ENCODE peak calls at places on chromosomes 3 and 15, in six cellular contexts. W is SK-N-SH, J is HepG2, P is K562, M is GM12878, Y is H1. B is an unnamed sample.

GRCh38 chr3:194086251-194087075 is 49.5 kb upstream of the HES1 start:
- DNase-seq in Y (peak), M (no peak), P (no peak), J (no peak), W (no peak), B (no peak)

GRCh38 chr15:81311834-81312459 is 12.0 kb downstream of the STARD5 start:
- DNase-seq in J (no peak), P (no peak), W (no peak), M (no peak), Y (no peak), B (no peak)

GRCh38 chr3:87101873-87102272 is 110.9 kb upstream of the VGLL3 start:
- DNase-seq in J (no peak), M (no peak), W (no peak), Y (no peak), P (no peak), B (no peak)

GRCh38 chr3:108488631-108489030 is 21.8 kb downstream of the MYH15 start:
- DNase-seq in J (no peak), Y (no peak), W (no peak), P (no peak), M (no peak), B (no peak)

GRCh38 chr15:83845230-83845629 is 191.3 kb downstream of the ADAMTSL3 start:
- DNase-seq in M (no peak), Y (no peak), P (no peak), W (no peak), J (no peak), B (no peak)

GRCh38 chr3:58008140-58009025 is at the start of gene FLNB:
- DNase-seq in J (peak), W (peak), P (peak), Y (no peak), M (no peak), B (peak)

GRCh38 chr3:150727653-150728502 is 24.2 kb upstream of the ERICH6 start:
- DNase-seq in P (peak), Y (no peak), M (no peak), J (no peak), W (no peak), B (no peak)

GRCh38 chr3:136741063-136741462 is 11.1 kb downstream of the STAG1 start:
- DNase-seq in W (no peak), M (no peak), Y (no peak), P (no peak), J (no peak), B (no peak)

GRCh38 chr15:48796930-48797329 is 13.9 kb downstream of the CEP152 start:
- DNase-seq in W (no peak), J (no peak), P (no peak), M (peak), Y (no peak), B (no peak)

GRCh38 chr15:84749111-84749991 is 959 bp downstream of the ZNF592 start:
- DNase-seq in J (peak), W (peak), M (no peak), P (peak), Y (no peak), B (peak)

GRCh38 chr3:135513106-135514063 is 452.1 kb upstream of the PPP2R3A start:
- DNase-seq in J (no peak), Y (peak), M (no peak), P (peak), W (no peak), B (no peak)

GRCh38 chr15:90035095-90035834 is 34.1 kb downstream of the ZNF710 start:
- DNase-seq in J (peak), P (no peak), M (no peak), Y (no peak), W (no peak), B (peak)

GRCh38 chr3:12822725-12823373 is 18.5 kb downstream of the RPL32 start:
- DNase-seq in M (no peak), Y (no peak), W (no peak), P (no peak), J (peak), B (no peak)

GRCh38 chr3:126376464-126376863 is 18.2 kb upstream of the CFAP100 start:
- DNase-seq in M (no peak), W (no peak), P (no peak), Y (no peak), J (no peak), B (no peak)

GRCh38 chr3:50321146-50321843 is 1.2 kb downstream of the HYAL2 start:
- DNase-seq in P (peak), Y (peak), J (peak), M (peak), W (peak), B (peak)

GRCh38 chr3:72245183-72245811 is 460.3 kb upstream of the PROK2 start:
- DNase-seq in W (peak), Y (no peak), J (no peak), P (no peak), M (no peak), B (no peak)

GRCh38 chr3:57792198-57792597 is 36.1 kb downstream of the SLMAP start:
- DNase-seq in J (no peak), P (no peak), Y (no peak), M (no peak), W (no peak), B (no peak)

GRCh38 chr3:143536817-143537535 is 311.3 kb downstream of the SLC9A9 start:
- DNase-seq in J (no peak), M (no peak), W (no peak), Y (no peak), P (no peak), B (no peak)

GRCh38 chr3:66485291-66485968 is 15.4 kb downstream of the LRIG1 start:
- DNase-seq in P (no peak), J (no peak), W (no peak), M (no peak), Y (no peak), B (no peak)

GRCh38 chr3:187737401-187738088 is 7.7 kb downstream of the BCL6 start:
- DNase-seq in W (peak), J (no peak), P (peak), M (no peak), Y (no peak), B (peak)

GRCh38 chr3:114650808-114651207 is 357.0 kb downstream of the TIGIT start:
- DNase-seq in J (peak), P (no peak), W (no peak), M (no peak), Y (no peak), B (no peak)

GRCh38 chr15:59594493-59594942 is 17.1 kb upstream of the GCNT3 start:
- DNase-seq in P (no peak), J (peak), Y (no peak), M (no peak), W (no peak), B (no peak)
- TF ChIP-seq GABPA in P (no peak), J (no peak), Y (no peak), M (no peak), W (no peak), B (no peak)

DNA sequence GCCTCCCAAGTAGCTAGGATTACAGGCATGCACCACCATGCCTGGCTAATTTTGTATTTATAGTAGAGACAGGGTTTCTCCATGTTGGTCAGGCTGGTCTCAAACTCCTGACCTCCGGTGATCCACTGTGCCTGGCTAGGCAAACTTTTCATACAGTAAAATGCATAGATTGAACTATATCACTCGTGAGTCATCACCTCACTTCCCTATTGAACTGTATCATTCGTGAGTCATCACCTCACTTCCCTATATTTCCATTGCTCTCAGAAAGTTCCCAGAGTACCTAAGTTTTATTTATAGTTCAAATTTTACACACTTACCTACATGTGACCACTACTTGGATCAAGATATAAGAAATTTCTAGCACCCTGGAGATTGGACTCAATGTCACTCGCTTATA is 73.6 kb upstream of the ACAD9 start:
- DNase-seq in P (no peak), M (no peak), J (no peak), W (no peak), Y (no peak), B (peak)
- TF ChIP-seq GABPA in P (no peak), M (no peak), J (no peak), W (no peak), Y (no peak), B (no peak)

GRCh38 chr3:37660782-37661181 is 200.9 kb upstream of the CTDSPL start:
- DNase-seq in M (no peak), W (no peak), P (no peak), Y (no peak), J (no peak), B (no peak)
- TF ChIP-seq GABPA in M (no peak), W (no peak), P (no peak), Y (no peak), J (no peak), B (no peak)

GRCh38 chr15:73930371-73930770 is 4.1 kb downstream of the LOXL1 start:
- DNase-seq in Y (no peak), M (no peak), J (no peak), P (no peak), W (no peak), B (no peak)
- TF ChIP-seq GABPA in Y (no peak), M (no peak), J (no peak), P (no peak), W (no peak), B (no peak)

GRCh38 chr3:133476971-133477375 is 77.1 kb downstream of the BFSP2 start:
- DNase-seq in Y (no peak), W (no peak), P (no peak), J (no peak), M (no peak), B (no peak)
- TF ChIP-seq GABPA in Y (no peak), W (no peak), P (no peak), J (no peak), M (no peak), B (no peak)

DNA sequence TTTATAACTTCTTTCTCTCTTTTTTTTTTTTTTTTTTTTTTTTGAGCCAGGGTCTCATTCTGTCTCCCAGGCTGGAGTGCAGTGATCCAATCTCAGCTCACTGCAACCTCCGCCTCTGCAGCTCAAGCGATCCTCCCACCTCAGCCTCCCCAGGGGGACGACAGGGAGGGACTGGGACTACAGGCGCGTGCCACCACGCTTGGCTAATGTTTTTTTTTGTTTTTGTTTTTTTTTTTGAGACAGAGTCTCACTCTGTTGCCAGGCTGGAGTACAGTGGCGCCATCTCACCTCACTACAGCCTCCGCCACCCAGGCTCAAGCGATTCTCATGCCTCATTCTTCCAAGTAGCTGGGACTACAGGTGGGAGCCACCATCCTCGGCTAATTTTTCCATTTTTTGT is 17.7 kb upstream of the PRKCI start:
- DNase-seq in M (no peak), J (no peak), Y (no peak), W (no peak), P (no peak), B (no peak)
- TF ChIP-seq GABPA in M (no peak), J (no peak), Y (no peak), W (no peak), P (no peak), B (no peak)

DNA sequence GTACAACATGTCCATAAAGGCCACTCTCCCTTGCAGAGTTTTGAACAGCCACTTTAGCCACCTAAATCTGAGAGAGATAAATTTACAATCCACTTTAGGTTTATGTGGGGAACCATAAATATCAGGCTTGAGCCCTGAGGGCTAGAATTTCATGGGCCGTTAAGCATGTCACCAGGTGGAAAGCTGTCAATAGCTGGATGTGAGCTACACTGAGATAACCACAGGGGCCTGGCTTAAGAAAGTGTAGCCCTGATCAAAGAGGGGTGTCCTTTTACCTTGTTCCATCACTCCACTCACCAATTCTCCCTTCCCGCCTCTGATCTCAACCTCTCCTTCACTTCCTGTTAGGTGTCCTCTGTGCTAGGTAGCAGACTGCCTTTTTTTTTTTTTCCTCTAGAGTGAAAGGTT is 172.8 kb upstream of the ICE2 start:
- DNase-seq in J (no peak), M (peak), Y (no peak), W (no peak), P (no peak), B (no peak)
- TF ChIP-seq GABPA in J (no peak), M (no peak), Y (no peak), W (no peak), P (no peak), B (no peak)